ENCODE peak calls at places on chromosomes 7 and 10, in five cellular contexts. F is uterus; Y is stimulated activated CD8-positive, alpha-beta memory T cell treated with anti-CD3 and anti-CD28 coated beads, Interleukin-7, amount 100 ng/mL, for 48 hours; Z is NCI-H187 treated with DMSO at 0.1 percent for 48 hours; J is neural progenitor cell. S is an unnamed sample.
A peak's percentile ranks its signal among the peaks of the same experiment; 100 is the strongest.

GRCh38 chr10:33899578-33900531 is 565.4 kb upstream of the NRP1 start:
- DNase-seq in F (no peak), Y (no peak), Z (no peak), J (no peak), S (no peak)

GRCh38 chr10:62109532-62110293 is 158.9 kb downstream of the RTKN2 start:
- DNase-seq in F (no peak), Y (no peak), Z (no peak), J (no peak), S (no peak)

GRCh38 chr10:114519306-114519669 is 115.0 kb upstream of the AFAP1L2 start:
- DNase-seq in F (no peak), Y (no peak), Z (no peak), J (no peak), S (peak; percentile 22)

GRCh38 chr7:45697576-45698136 is 123.5 kb downstream of the ADCY1 start:
- DNase-seq in F (no peak), Y (no peak), Z (no peak), J (no peak), S (no peak)

GRCh38 chr10:88849224-88849623 is 2.4 kb downstream of the ANKRD22 start:
- DNase-seq in F (no peak), Y (no peak), Z (no peak), J (no peak), S (no peak)

GRCh38 chr10:98489561-98490481 is 43.1 kb upstream of the HPS1 start:
- DNase-seq in F (no peak), Y (no peak), Z (no peak), J (no peak), S (no peak)

GRCh38 chr10:13518076-13518692 is 10.6 kb downstream of the BEND7 start:
- DNase-seq in F (no peak), Y (no peak), Z (no peak), J (peak; percentile 62), S (no peak)

GRCh38 chr10:26550774-26551526 is 112.8 kb downstream of the APBB1IP start:
- DNase-seq in F (no peak), Y (no peak), Z (no peak), J (peak; percentile 42), S (no peak)

GRCh38 chr7:123485187-123485586 is 49.2 kb downstream of the IQUB start:
- DNase-seq in F (no peak), Y (no peak), Z (no peak), J (no peak), S (peak; percentile 61)

GRCh38 chr7:132655071-132655761 is 78.9 kb upstream of the PLXNA4 start:
- DNase-seq in F (peak; percentile 15), Y (peak; percentile 23), Z (no peak), J (peak; percentile 36), S (no peak)

GRCh38 chr7:151315038-151315655 is 26.5 kb upstream of the NUB1 start:
- DNase-seq in F (peak; percentile 68), Y (peak; percentile 22), Z (peak; percentile 11), J (peak; percentile 79), S (peak; percentile 77)

GRCh38 chr7:92850506-92850905 is 14.1 kb upstream of the CDK6 start:
- DNase-seq in F (no peak), Y (no peak), Z (no peak), J (no peak), S (no peak)

GRCh38 chr7:149284850-149285580 is 23.0 kb downstream of the ZNF783 start:
- DNase-seq in F (peak; percentile 91), Y (peak; percentile 92), Z (peak; percentile 80), J (peak; percentile 97), S (peak; percentile 96)

GRCh38 chr10:24925799-24926198 is 26.6 kb downstream of the PRTFDC1 start:
- DNase-seq in F (no peak), Y (no peak), Z (no peak), J (no peak), S (no peak)

GRCh38 chr7:79272066-79272669 is 181.3 kb downstream of the MAGI2 start:
- DNase-seq in F (no peak), Y (no peak), Z (no peak), J (peak; percentile 52), S (peak; percentile 81)

GRCh38 chr10:130432850-130433249 is 296.7 kb downstream of the GLRX3 start:
- DNase-seq in F (no peak), Y (no peak), Z (no peak), J (no peak), S (no peak)

GRCh38 chr7:80699030-80699638 is 60.7 kb downstream of the CD36 start:
- DNase-seq in F (no peak), Y (no peak), Z (no peak), J (peak; percentile 58), S (peak; percentile 80)

GRCh38 chr10:35413985-35414861 is 77.9 kb downstream of the CCNY start:
- DNase-seq in F (no peak), Y (no peak), Z (no peak), J (no peak), S (peak; percentile 12)

GRCh38 chr7:74334026-74334425 is 44.8 kb downstream of the CLIP2 start:
- DNase-seq in F (no peak), Y (no peak), Z (no peak), J (no peak), S (no peak)

GRCh38 chr7:74087791-74088453 is 4.3 kb downstream of the LIMK1 start:
- DNase-seq in F (no peak), Y (no peak), Z (no peak), J (no peak), S (no peak)

GRCh38 chr7:101804087-101804631 is 13.3 kb upstream of the CUX1 start:
- DNase-seq in F (no peak), Y (no peak), Z (no peak), J (peak; percentile 61), S (no peak)

GRCh38 chr10:127148066-127148932 is 48.1 kb downstream of the INSYN2A start:
- DNase-seq in F (no peak), Y (no peak), Z (no peak), J (no peak), S (no peak)

GRCh38 chr7:111027396-111027795 is 63.5 kb upstream of the LRRN3 start:
- DNase-seq in F (no peak), Y (no peak), Z (no peak), J (no peak), S (no peak)

GRCh38 chr7:22378199-22378961 is 21.4 kb upstream of the RAPGEF5 start:
- DNase-seq in F (no peak), Y (no peak), Z (no peak), J (no peak), S (no peak)

GRCh38 chr10:5534880-5535856 is 10.4 kb downstream of the CALML3 start:
- DNase-seq in F (peak; percentile 5), Y (no peak), Z (no peak), J (no peak), S (no peak)

GRCh38 chr7:17009007-17009719 is 127.4 kb upstream of the AGR3 start:
- DNase-seq in F (no peak), Y (no peak), Z (no peak), J (no peak), S (peak; percentile 36)

GRCh38 chr10:125037145-125037544 is 95.2 kb downstream of the ZRANB1 start:
- DNase-seq in F (no peak), Y (no peak), Z (no peak), J (no peak), S (no peak)

GRCh38 chr7:151762501-151763245 is 114.2 kb downstream of the PRKAG2 start:
- DNase-seq in F (no peak), Y (no peak), Z (no peak), J (peak; percentile 55), S (no peak)

GRCh38 chr7:159130820-159131219 is 13.8 kb downstream of the VIPR2 start:
- DNase-seq in F (peak; percentile 5), Y (no peak), Z (no peak), J (no peak), S (no peak)

GRCh38 chr10:112520864-112521263 is 73.8 kb downstream of the VTI1A start:
- DNase-seq in F (no peak), Y (no peak), Z (no peak), J (no peak), S (no peak)

GRCh38 chr10:97572214-97572989 is at the start of gene ANKRD2:
- DNase-seq in F (peak; percentile 71), Y (no peak), Z (no peak), J (peak; percentile 84), S (peak; percentile 70)